ENCODE peak calls at places on chromosomes 13 and 19, in four cellular contexts. Q, E, B and U are unnamed samples.

GRCh38 chr19:47776568-47776967 is 1.9 kb upstream of the SELENOW start:
- DNase-seq in Q (no peak), E (no peak), B (no peak), U (no peak)

GRCh38 chr19:55247621-55248099 is 11.2 kb downstream of the PPP6R1 start:
- DNase-seq in Q (no peak), E (peak; percentile 60), B (no peak), U (peak; percentile 76)

GRCh38 chr13:66225071-66225470 is 1005.1 kb downstream of the PCDH9 start:
- DNase-seq in Q (no peak), E (no peak), B (no peak), U (no peak)

GRCh38 chr13:110519046-110519445 is 42.5 kb downstream of the RAB20 start:
- DNase-seq in Q (no peak), E (no peak), B (no peak), U (no peak)

GRCh38 chr13:29587645-29588044 is 7.8 kb downstream of the SLC7A1 start:
- DNase-seq in Q (no peak), E (no peak), B (no peak), U (no peak)

GRCh38 chr19:16376649-16377048 is 52.0 kb downstream of the KLF2 start:
- DNase-seq in Q (no peak), E (no peak), B (no peak), U (no peak)

GRCh38 chr13:31927219-31927653 is 104.3 kb upstream of the FRY start:
- DNase-seq in Q (no peak), E (no peak), B (no peak), U (no peak)

GRCh38 chr19:7817801-7818200 is 12.2 kb upstream of the EVI5L start:
- DNase-seq in Q (no peak), E (no peak), B (no peak), U (no peak)

GRCh38 chr19:53455828-53456227 is 11.7 kb upstream of the ZNF813 start:
- DNase-seq in Q (no peak), E (no peak), B (no peak), U (no peak)

GRCh38 chr13:110163020-110163658 is 143.8 kb downstream of the COL4A1 start:
- DNase-seq in Q (no peak), E (no peak), B (no peak), U (no peak)

GRCh38 chr13:67662997-67663396 is 432.9 kb upstream of the PCDH9 start:
- DNase-seq in Q (no peak), E (no peak), B (no peak), U (no peak)

GRCh38 chr19:30722236-30722635 is 350.1 kb downstream of the ZNF536 start:
- DNase-seq in Q (no peak), E (no peak), B (no peak), U (no peak)

GRCh38 chr19:33552191-33552927 is 30.8 kb upstream of the PEPD start:
- DNase-seq in Q (no peak), E (no peak), B (no peak), U (no peak)

GRCh38 chr13:37306778-37307544 is 201.5 kb upstream of the CSNK1A1L start:
- DNase-seq in Q (no peak), E (no peak), B (no peak), U (no peak)

GRCh38 chr13:92657565-92657964 is 569.0 kb upstream of the GPC6 start:
- DNase-seq in Q (no peak), E (no peak), B (no peak), U (no peak)

GRCh38 chr19:10259162-10259905 is 7.3 kb downstream of the MRPL4 start:
- DNase-seq in Q (peak; percentile 68), E (peak; percentile 90), B (peak; percentile 95), U (peak; percentile 88)

GRCh38 chr13:44243198-44243852 is 130.3 kb upstream of the SERP2 start:
- DNase-seq in Q (no peak), E (peak; percentile 57), B (no peak), U (no peak)

GRCh38 chr13:20247963-20248362 is 15.8 kb upstream of the GJB6 start:
- DNase-seq in Q (no peak), E (no peak), B (no peak), U (no peak)

GRCh38 chr19:28880735-28881401 is 332.1 kb downstream of the UQCRFS1 start:
- DNase-seq in Q (no peak), E (no peak), B (no peak), U (no peak)

GRCh38 chr13:47549219-47549752 is 451.8 kb downstream of the SUCLA2 start:
- DNase-seq in Q (no peak), E (no peak), B (no peak), U (no peak)

GRCh38 chr19:47098608-47099007 is 15.0 kb downstream of the ZC3H4 start:
- DNase-seq in Q (no peak), E (no peak), B (no peak), U (no peak)

GRCh38 chr19:6787393-6787792 is 14.9 kb downstream of the VAV1 start:
- DNase-seq in Q (no peak), E (no peak), B (no peak), U (no peak)

GRCh38 chr13:102903659-102904407 is 58.0 kb downstream of the ERCC5 start:
- DNase-seq in Q (no peak), E (no peak), B (no peak), U (no peak)

GRCh38 chr13:51811046-51811445 is 7.1 kb upstream of the DHRS12 start:
- DNase-seq in Q (no peak), E (no peak), B (no peak), U (no peak)

GRCh38 chr13:28716511-28716910 is 2.3 kb downstream of the SLC46A3 start:
- DNase-seq in Q (no peak), E (peak; percentile 74), B (no peak), U (peak; percentile 46)

GRCh38 chr19:15223649-15224371 is 8.4 kb downstream of the EPHX3 start:
- DNase-seq in Q (no peak), E (no peak), B (no peak), U (no peak)

GRCh38 chr19:18529782-18530181 is 7.9 kb upstream of the ELL start:
- DNase-seq in Q (no peak), E (no peak), B (no peak), U (no peak)

GRCh38 chr13:114001331-114002008 is 27.6 kb upstream of the C13orf46 start:
- DNase-seq in Q (no peak), E (no peak), B (no peak), U (no peak)

GRCh38 chr19:17950310-17951150 is 16.4 kb upstream of the KCNN1 start:
- DNase-seq in Q (no peak), E (no peak), B (no peak), U (no peak)

DNA sequence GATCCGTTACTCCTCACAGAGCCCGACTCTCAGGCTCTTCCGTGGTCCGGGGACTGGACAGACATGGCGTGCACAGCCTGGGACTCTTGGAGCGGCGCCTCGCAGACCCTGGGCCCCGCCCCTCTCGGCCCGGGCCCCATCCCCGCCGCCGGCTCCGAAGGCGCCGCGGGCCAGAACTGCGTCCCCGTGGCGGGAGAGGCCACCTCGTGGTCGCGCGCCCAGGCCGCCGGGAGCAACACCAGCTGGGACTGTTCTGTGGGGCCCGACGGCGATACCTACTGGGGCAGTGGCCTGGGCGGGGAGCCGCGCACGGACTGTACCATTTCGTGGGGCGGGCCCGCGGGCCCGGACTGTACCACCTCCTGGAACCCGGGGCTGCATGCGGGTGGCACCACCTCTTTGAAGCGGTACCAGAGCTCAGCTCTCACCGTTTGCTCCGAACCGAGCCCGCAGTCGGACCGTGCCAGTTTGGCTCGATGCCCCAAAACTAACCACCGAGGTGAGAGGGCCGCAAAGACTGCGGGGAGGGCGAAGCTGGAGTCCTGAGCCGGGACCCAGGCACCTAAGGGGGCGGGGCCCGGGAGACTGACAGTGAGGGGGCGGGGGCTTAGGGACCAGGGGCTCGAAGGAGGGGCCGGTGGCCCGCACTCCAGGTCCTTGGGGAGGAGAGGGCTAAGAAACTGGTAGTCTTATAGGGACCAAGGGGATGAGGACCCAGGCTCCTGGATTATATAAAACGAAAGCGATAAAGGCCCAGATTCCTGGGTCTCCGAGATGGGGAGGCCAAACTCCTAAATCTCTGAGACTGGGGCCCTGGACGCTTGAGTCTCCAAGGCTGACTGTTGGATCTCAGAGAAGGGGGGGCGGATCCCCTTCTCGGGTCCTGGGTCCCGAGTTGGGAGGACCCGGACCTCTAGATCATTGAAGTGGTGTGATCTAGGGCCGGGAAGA is 2.0 kb downstream of the ETV2 start:
- DNase-seq in Q (peak; percentile 72), E (peak; percentile 78), B (peak; percentile 62), U (peak; percentile 90)
- TF ChIP-seq CTCF in Q (no peak), E (no peak), B (no peak), U (no peak)

GRCh38 chr13:107190065-107190464 is 622.1 kb upstream of the ARGLU1 start:
- DNase-seq in Q (no peak), E (no peak), B (no peak), U (no peak)
- H3K27me3 ChIP-seq in Q (no peaks in the 10 kb centered on the region), E (no peaks in the 10 kb centered on the region), B (no peaks in the 10 kb centered on the region), U (no peaks in the 10 kb centered on the region)

GRCh38 chr13:24212674-24213073 is 52.2 kb downstream of the SPATA13 start:
- DNase-seq in Q (no peak), E (no peak), B (no peak), U (no peak)

GRCh38 chr13:24209138-24209537 is 48.6 kb downstream of the SPATA13 start:
- DNase-seq in Q (no peak), E (no peak), B (no peak), U (no peak)

GRCh38 chr13:24207841-24208240 is 47.3 kb downstream of the SPATA13 start:
- DNase-seq in Q (no peak), E (no peak), B (no peak), U (no peak)

GRCh38 chr13:24212254-24212653 is 51.7 kb downstream of the SPATA13 start:
- DNase-seq in Q (no peak), E (no peak), B (no peak), U (no peak)

GRCh38 chr13:24208314-24208713 is 47.8 kb downstream of the SPATA13 start:
- DNase-seq in Q (no peak), E (no peak), B (peak; percentile 19), U (no peak)
- H3K36me3 ChIP-seq in Q (no peaks in the 10 kb centered on the region), E (no peaks in the 10 kb centered on the region), B (no peaks in the 10 kb centered on the region), U (no peaks in the 10 kb centered on the region)

GRCh38 chr13:27024062-27024461 is 147.5 kb downstream of the USP12 start:
- DNase-seq in Q (no peak), E (no peak), B (no peak), U (no peak)

GRCh38 chr13:27020415-27020814 is 151.2 kb downstream of the USP12 start:
- DNase-seq in Q (no peak), E (no peak), B (no peak), U (no peak)

GRCh38 chr13:27023385-27023784 is 148.2 kb downstream of the USP12 start:
- DNase-seq in Q (no peak), E (no peak), B (no peak), U (no peak)

GRCh38 chr13:27024781-27025492 is 146.7 kb downstream of the USP12 start:
- DNase-seq in Q (no peak), E (no peak), B (no peak), U (no peak)

DNA sequence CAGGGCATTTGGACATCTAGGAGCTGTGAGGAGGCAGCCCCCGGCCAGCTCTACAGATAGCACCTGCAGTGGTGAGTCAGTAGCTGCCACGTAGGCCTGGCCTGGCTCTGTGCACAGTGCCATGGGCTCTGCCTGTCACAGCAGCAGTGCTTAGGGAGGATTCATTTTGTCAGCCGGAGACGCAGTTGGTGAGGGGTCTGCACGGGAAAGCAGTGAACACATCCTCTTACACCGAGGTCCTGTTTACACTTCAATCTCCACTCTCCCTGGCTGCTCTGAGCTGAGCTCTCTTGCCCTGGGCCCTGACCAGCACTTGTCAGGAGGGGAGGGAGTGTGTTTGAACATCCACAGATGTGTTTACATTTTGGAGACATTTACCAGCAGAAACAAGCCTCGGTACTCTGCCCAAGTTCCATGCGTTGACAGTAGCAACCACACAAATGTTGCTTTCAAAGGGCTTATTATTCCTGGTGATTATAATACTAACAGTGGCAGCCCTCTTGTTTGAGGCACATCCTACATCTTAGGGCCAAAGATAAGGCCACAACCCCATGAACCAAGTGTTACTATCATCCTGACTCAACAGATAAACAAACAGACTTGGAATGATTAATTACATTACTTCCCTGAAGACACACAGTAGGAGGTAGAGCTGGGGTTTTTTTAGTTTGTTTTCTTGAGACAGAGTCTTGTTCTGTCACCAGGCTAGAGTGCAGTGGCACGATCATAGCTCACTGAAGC is 148.9 kb downstream of the USP12 start:
- DNase-seq in Q (no peak), E (no peak), B (no peak), U (no peak)
- TF ChIP-seq CTCF in Q (no peak), E (no peak), B (no peak), U (no peak)